ENCODE peak calls at places on chromosomes 1 and 21, in nine cellular contexts. U, P, I, L, S, J, R, T and D are unnamed samples.

GRCh38 chr1:91768786-91769697 is 116.9 kb downstream of the TGFBR3 start:
- DNase-seq in U (no peak), P (no peak), I (peak; percentile 83), L (no peak), S (peak; percentile 44), J (no peak), R (no peak), T (no peak), D (no peak)

GRCh38 chr1:69976896-69977295 is 228.5 kb downstream of the LRRC40 start:
- DNase-seq in U (no peak), P (no peak), I (peak; percentile 69), L (no peak), S (no peak), J (no peak), R (no peak), T (no peak), D (no peak)

GRCh38 chr1:12426030-12426429 is 192.0 kb downstream of the DHRS3 start:
- DNase-seq in U (no peak), P (no peak), I (no peak), L (no peak), S (no peak), J (no peak), R (no peak), T (no peak), D (no peak)

GRCh38 chr1:27650527-27651175 is 15.7 kb upstream of the FGR start:
- DNase-seq in U (no peak), P (no peak), I (peak; percentile 77), L (no peak), S (peak; percentile 73), J (no peak), R (no peak), T (no peak), D (no peak)

GRCh38 chr1:155175281-155175926 is 1.8 kb downstream of the TRIM46 start:
- DNase-seq in U (no peak), P (no peak), I (no peak), L (no peak), S (no peak), J (peak; percentile 22), R (no peak), T (no peak), D (no peak)

GRCh38 chr1:222910699-222911098 is 95.9 kb downstream of the DISP1 start:
- DNase-seq in U (no peak), P (no peak), I (peak; percentile 48), L (no peak), S (no peak), J (no peak), R (no peak), T (no peak), D (no peak)

GRCh38 chr1:115430717-115431116 is 92.7 kb upstream of the NGF start:
- DNase-seq in U (no peak), P (no peak), I (peak; percentile 97), L (peak; percentile 30), S (peak; percentile 99), J (no peak), R (peak; percentile 37), T (no peak), D (no peak)

GRCh38 chr1:201026234-201026633 is 2.7 kb upstream of the KIF21B start:
- DNase-seq in U (no peak), P (no peak), I (no peak), L (no peak), S (no peak), J (no peak), R (no peak), T (no peak), D (no peak)

GRCh38 chr1:70906790-70907189 is 140.8 kb downstream of the PTGER3 start:
- DNase-seq in U (no peak), P (no peak), I (no peak), L (no peak), S (no peak), J (no peak), R (no peak), T (no peak), D (no peak)

GRCh38 chr1:10068605-10069294 is 36.0 kb downstream of the UBE4B start:
- DNase-seq in U (no peak), P (no peak), I (no peak), L (no peak), S (no peak), J (no peak), R (no peak), T (no peak), D (no peak)

GRCh38 chr1:204714861-204715511 is 29.4 kb upstream of the LRRN2 start:
- DNase-seq in U (no peak), P (peak; percentile 34), I (no peak), L (no peak), S (no peak), J (no peak), R (no peak), T (no peak), D (peak; percentile 85)

GRCh38 chr1:26162220-26162703 is 3.4 kb downstream of the FAM110D start:
- DNase-seq in U (no peak), P (no peak), I (no peak), L (no peak), S (no peak), J (no peak), R (no peak), T (peak; percentile 20), D (no peak)

GRCh38 chr1:209646558-209646957 is 5.7 kb downstream of the LAMB3 start:
- DNase-seq in U (no peak), P (no peak), I (peak; percentile 68), L (no peak), S (no peak), J (no peak), R (no peak), T (no peak), D (no peak)

GRCh38 chr21:45502006-45502345 is 40.3 kb downstream of the SLC19A1 start:
- DNase-seq in U (no peak), P (no peak), I (no peak), L (no peak), S (no peak), J (no peak), R (no peak), T (no peak), D (no peak)

GRCh38 chr21:15063821-15064575 is 802 bp downstream of the NRIP1 start:
- DNase-seq in U (no peak), P (peak; percentile 30), I (peak; percentile 49), L (peak; percentile 21), S (no peak), J (no peak), R (no peak), T (peak; percentile 76), D (no peak)

GRCh38 chr1:3222042-3222692 is 153.2 kb downstream of the PRDM16 start:
- DNase-seq in U (no peak), P (no peak), I (no peak), L (no peak), S (no peak), J (no peak), R (no peak), T (no peak), D (peak; percentile 14)

GRCh38 chr1:20061866-20062265 is 8.1 kb upstream of the PLA2G5 start:
- DNase-seq in U (no peak), P (no peak), I (no peak), L (no peak), S (no peak), J (no peak), R (no peak), T (no peak), D (no peak)

GRCh38 chr1:85975770-85976386 is 180.7 kb downstream of the COL24A1 start:
- DNase-seq in U (no peak), P (no peak), I (no peak), L (no peak), S (peak; percentile 58), J (no peak), R (no peak), T (no peak), D (no peak)

GRCh38 chr21:33492571-33492970 is 1.1 kb upstream of the DNAJC28 start:
- DNase-seq in U (no peak), P (no peak), I (peak; percentile 31), L (no peak), S (no peak), J (no peak), R (no peak), T (no peak), D (no peak)

GRCh38 chr1:198068280-198068679 is 88.5 kb upstream of the NEK7 start:
- DNase-seq in U (no peak), P (no peak), I (no peak), L (no peak), S (no peak), J (no peak), R (no peak), T (no peak), D (no peak)

GRCh38 chr1:171081220-171081993 is 9.3 kb upstream of the FMO3 start:
- DNase-seq in U (no peak), P (peak; percentile 23), I (peak; percentile 8), L (no peak), S (no peak), J (no peak), R (no peak), T (no peak), D (no peak)

GRCh38 chr1:155037043-155037442 is 3.4 kb downstream of the DCST1 start:
- DNase-seq in U (no peak), P (no peak), I (no peak), L (no peak), S (no peak), J (no peak), R (no peak), T (no peak), D (no peak)

GRCh38 chr1:232805269-232806070 is at the start of gene MAP10:
- DNase-seq in U (peak; percentile 79), P (peak; percentile 68), I (peak; percentile 72), L (peak; percentile 76), S (no peak), J (peak; percentile 84), R (no peak), T (peak; percentile 87), D (no peak)